ENCODE peak calls at places on chromosomes 4 and X, in five cellular contexts. O, P, W, J and S are unnamed samples.

GRCh38 chrX:40143987-40144386 is 46.2 kb upstream of the BCOR start:
- DNase-seq in O (no peak), P (no peak), J (no peak), W (no peak), S (no peak)

GRCh38 chrX:981791-982626 is 230.4 kb downstream of the CRLF2 start:
- DNase-seq in J (no peak), O (no peak), W (peak), P (no peak), S (no peak)

GRCh38 chr4:5973033-5973432 is 45.2 kb downstream of the C4orf50 start:
- DNase-seq in P (no peak), J (no peak), W (no peak), O (no peak), S (no peak)

GRCh38 chr4:76498550-76498949 is 63.5 kb downstream of the SHROOM3 start:
- DNase-seq in W (no peak), J (no peak), O (peak), P (no peak), S (peak)

GRCh38 chr4:66930216-66930615 is 615.1 kb downstream of the CENPC start:
- DNase-seq in P (no peak), W (no peak), O (no peak), J (no peak), S (no peak)

GRCh38 chrX:75781618-75782017 is 3.4 kb downstream of the MAGEE2 start:
- DNase-seq in J (peak), O (no peak), P (no peak), W (peak), S (no peak)

GRCh38 chrX:9662148-9662547 is 103.5 kb downstream of the GPR143 start:
- DNase-seq in W (no peak), J (peak), P (peak), O (no peak), S (no peak)

GRCh38 chr4:79666875-79667274 is 258.8 kb upstream of the GK2 start:
- DNase-seq in O (no peak), P (no peak), W (no peak), J (no peak), S (no peak)

GRCh38 chrX:27966955-27967354 is 14.3 kb downstream of the DCAF8L1 start:
- DNase-seq in W (no peak), P (peak), O (peak), J (no peak), S (peak)

GRCh38 chrX:22040184-22040583 is 8.1 kb downstream of the PHEX start:
- DNase-seq in O (no peak), J (no peak), P (no peak), W (no peak), S (no peak)

GRCh38 chr4:20254517-20255250 is 3.0 kb downstream of the SLIT2 start:
- DNase-seq in P (peak), W (peak), O (peak), J (peak), S (peak)

GRCh38 chr4:2297606-2298517 is 36.0 kb upstream of the MXD4 start:
- DNase-seq in J (no peak), W (no peak), P (no peak), O (no peak), S (no peak)

DNA sequence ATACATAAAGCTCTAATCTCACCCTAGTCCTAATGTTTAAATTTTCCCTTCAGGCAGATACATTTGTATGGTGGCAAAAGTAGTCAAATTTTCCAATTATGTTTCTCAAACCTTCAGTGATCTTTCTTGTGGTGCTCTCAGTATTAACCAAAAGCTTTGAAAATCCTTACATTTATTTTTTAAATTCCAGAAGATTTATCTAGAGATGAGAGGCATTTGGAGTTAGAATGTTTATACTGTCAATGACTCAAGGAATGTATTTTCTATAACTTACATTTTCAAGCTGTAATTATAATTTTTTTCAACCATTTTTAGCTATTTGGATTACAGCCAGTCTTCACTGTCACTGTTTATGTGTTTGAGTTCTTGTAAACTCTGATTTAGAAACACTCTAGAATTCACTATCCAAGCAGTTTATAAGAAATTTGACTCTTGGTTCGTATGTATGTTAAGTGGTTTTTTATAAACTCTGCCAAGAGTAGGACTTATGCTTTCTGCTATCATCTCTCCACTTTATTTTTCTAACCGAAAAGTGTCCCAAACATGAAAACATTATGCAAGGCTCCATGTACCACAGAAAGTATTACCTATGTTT is 36.7 kb upstream of the GUCY1A1 start:
- DNase-seq in O (no peak), J (no peak), W (no peak), P (no peak), S (no peak)
- H3K4me2 ChIP-seq in O (peak), J (no peak), W (no peak), P (no peak), S (peak)

DNA sequence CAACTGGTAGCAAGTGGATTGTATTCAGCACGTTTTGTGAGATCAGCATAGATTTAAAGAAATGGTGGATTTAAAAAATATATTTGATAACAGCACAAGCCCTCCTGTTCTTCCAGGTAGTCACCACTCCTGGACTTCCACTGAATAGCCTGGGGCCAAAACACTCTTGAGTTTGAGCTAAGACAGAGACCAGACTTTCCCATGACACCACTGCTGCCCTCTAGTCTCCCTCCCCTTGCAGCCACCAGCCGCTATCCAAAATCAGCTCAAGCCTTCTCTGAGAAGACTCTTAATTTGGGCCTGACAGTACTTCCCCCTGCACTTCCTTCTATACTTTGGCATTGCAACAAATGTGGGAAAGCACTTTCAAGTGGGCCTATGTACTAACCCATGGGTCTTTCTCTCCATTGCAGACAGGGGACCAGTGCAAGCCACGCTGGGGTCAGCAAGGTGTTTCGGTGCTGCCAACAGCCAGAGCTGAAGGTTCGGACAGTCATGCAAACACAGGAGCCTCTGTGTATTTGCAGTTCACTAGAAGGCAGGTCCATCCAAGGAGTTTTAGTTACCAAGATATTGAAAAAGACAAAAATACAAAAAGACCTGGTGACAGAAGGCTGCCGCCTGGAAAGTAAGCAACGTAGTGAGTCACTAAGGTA is 40.5 kb upstream of the KLHL13 start:
- DNase-seq in W (peak), O (no peak), J (no peak), P (no peak), S (no peak)
- TF ChIP-seq EZH2 in W (no peak), O (no peak), J (no peak), P (no peak), S (no peak)

GRCh38 chr4:118834070-118834469 is 1.9 kb downstream of the SEC24D start:
- DNase-seq in J (no peak), O (no peak), P (peak), W (no peak), S (no peak)

GRCh38 chr4:118836763-118837507 is 1.0 kb upstream of the SEC24D start:
- DNase-seq in P (no peak), W (no peak), J (no peak), O (no peak), S (no peak)

GRCh38 chr4:118835896-118836762 is at the start of gene SEC24D:
- DNase-seq in P (peak), O (peak), W (peak), J (peak), S (peak)

GRCh38 chr4:118834960-118835895 is 698 bp downstream of the SEC24D start:
- DNase-seq in W (peak), P (peak), J (peak), O (peak), S (peak)

GRCh38 chr4:118833192-118833820 is 2.6 kb downstream of the SEC24D start:
- DNase-seq in J (no peak), P (no peak), W (no peak), O (no peak), S (no peak)
- H3K4me2 ChIP-seq in J (peak), P (peak), W (peak), O (peak), S (peak)

GRCh38 chrX:69504626-69505612 is 793 bp downstream of the NALF2 start:
- DNase-seq in P (no peak), O (peak), W (peak), J (peak), S (no peak)

GRCh38 chrX:69506617-69507499 is 2.7 kb downstream of the NALF2 start:
- DNase-seq in W (no peak), P (no peak), J (peak), O (no peak), S (no peak)

GRCh38 chrX:69507500-69507789 is 3.3 kb downstream of the NALF2 start:
- DNase-seq in O (no peak), J (no peak), P (no peak), W (no peak), S (no peak)

GRCh38 chrX:69503835-69504625 is at the start of gene NALF2:
- DNase-seq in W (peak), O (peak), J (peak), P (peak), S (peak)

DNA sequence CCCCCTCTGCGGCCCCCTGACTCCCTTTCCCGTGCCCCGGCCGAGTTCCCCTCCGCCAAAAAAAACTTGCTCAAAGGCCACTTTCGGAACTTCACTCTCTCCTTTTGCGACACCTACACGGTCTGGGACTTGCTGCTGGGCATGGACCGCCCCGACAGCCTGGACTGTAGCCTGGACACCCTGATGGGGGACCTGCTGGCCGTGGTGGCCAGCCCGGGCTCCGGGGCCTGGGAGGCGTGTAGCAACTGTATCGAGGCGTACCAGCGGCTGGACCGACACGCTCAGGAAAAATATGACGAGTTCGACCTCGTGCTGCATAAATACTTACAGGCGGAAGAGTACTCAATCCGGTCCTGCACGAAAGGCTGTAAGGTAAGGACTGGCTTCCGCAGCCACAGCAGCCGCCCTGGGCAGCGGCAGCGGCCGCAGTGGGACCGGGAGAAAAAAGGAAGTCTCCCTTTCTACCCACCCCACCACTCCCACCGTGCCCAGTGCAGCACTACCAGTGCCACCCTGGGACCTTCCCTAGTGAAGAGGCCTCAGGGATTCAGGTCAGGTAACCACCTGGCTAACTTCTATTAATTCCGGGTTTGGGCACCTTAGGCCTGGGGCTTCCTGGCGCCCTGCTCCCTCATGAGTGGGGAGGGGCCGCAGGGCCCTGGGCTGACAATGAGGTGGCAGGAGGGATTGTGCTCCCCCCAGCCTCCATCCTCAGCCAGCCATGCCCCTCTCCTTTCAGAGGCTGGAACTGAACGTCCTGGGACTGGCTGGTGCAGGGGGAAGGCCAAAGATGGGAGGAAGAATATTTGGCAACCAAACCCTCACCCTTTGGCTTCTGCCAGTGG is 1.9 kb downstream of the NALF2 start:
- DNase-seq in W (peak), P (no peak), J (no peak), O (peak), S (no peak)
- TF ChIP-seq EZH2 in W (no peak), P (peak), J (peak), O (peak), S (peak)

DNA sequence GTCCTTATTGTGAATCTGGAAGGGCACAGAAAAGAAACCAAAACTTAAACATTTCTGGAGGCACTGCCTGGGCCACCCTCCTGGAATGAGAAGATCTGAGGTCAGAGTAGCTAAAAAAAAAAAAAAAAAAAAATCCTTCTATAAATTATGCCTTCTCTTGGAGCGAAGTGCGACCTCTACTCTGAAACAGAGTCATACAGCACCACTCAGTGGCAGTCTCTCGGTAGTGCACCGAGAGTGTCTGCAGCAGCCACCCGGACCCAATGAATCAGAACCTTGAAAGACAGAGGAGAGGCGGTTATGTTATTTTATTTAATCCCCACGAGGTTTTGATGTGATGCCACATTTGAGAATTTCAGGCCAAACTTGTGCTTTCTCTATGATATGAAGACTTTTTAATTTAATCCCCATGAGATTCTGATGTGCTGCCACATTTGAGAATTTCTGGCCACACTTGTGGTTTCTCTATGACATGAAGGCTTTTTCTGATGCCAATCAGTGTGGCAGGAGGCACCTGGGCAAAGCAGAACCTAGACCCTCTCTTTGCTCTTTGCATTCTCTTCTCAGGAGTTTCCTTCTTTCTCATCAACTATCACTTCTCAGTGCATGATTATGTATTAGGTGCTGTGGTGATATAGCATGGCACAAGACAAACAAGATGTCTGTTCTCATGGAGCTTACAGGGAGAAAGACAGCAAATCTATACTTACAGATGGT is 5.6 kb upstream of the CT47C1 start:
- DNase-seq in O (peak), J (peak), W (peak), P (peak), S (peak)
- H3K4me2 ChIP-seq in O (no peak), J (no peak), W (no peak), P (no peak), S (no peak)

GRCh38 chr4:70712150-70712549 is 9.6 kb upstream of the RUFY3 start:
- DNase-seq in J (peak), P (peak), O (no peak), W (no peak), S (no peak)
- TF ChIP-seq EZH2 in J (no peak), P (no peak), O (no peak), W (no peak), S (no peak)

GRCh38 chr4:184362338-184362737 is 112.0 kb downstream of the IRF2 start:
- DNase-seq in P (peak), W (no peak), O (no peak), J (no peak), S (peak)
- H3K4me2 ChIP-seq in P (no peak), W (no peak), O (no peak), J (no peak), S (no peak)

GRCh38 chr4:84498203-84499026 is 677 bp downstream of the NKX6-1 start:
- DNase-seq in O (peak), P (peak), W (peak), J (peak), S (peak)
- TF ChIP-seq EZH2 in O (peak), P (peak), W (peak), J (peak), S (peak)

GRCh38 chr4:7878323-7878722 is 61.3 kb downstream of the AFAP1 start:
- DNase-seq in W (no peak), J (no peak), O (no peak), P (no peak), S (no peak)

GRCh38 chr4:7873881-7874280 is 65.8 kb downstream of the AFAP1 start:
- DNase-seq in O (no peak), P (no peak), W (no peak), J (no peak), S (peak)

GRCh38 chr4:7874838-7875237 is 64.8 kb downstream of the AFAP1 start:
- DNase-seq in P (no peak), J (no peak), O (no peak), W (no peak), S (no peak)

GRCh38 chr4:7877131-7877530 is 62.5 kb downstream of the AFAP1 start:
- DNase-seq in O (no peak), J (no peak), W (no peak), P (no peak), S (no peak)

GRCh38 chr4:7876096-7876993 is 63.3 kb downstream of the AFAP1 start:
- DNase-seq in J (peak), P (peak), W (peak), O (no peak), S (peak)
- H3K4me2 ChIP-seq in J (peak), P (peak), W (no peak), O (no peak), S (peak)

GRCh38 chrX:11421816-11422528 is 128.8 kb downstream of the AMELX start:
- DNase-seq in O (no peak), P (no peak), J (no peak), W (no peak), S (no peak)
- TF ChIP-seq EZH2 in O (no peak), P (no peak), J (no peak), W (no peak), S (no peak)